ENCODE peak calls at places on chromosome 15, in eight cellular contexts. V is right lobe of liver, G is AG04449, S is small intestine, F is breast epithelium, L is mucosa of descending colon, Q is AG10803, J is neural progenitor cell. N is an unnamed sample.

GRCh38 chr15:89679221-89679620 is at the start of gene PLIN1:
- DNase-seq in V (no peak), G (no peak), S (no peak), F (no peak), L (no peak), Q (no peak), J (no peak), N (no peak)

GRCh38 chr15:88393719-88394519 is 73.3 kb downstream of the MRPL46 start:
- DNase-seq in V (no peak), G (no peak), S (no peak), F (no peak), L (no peak), Q (no peak), J (no peak), N (no peak)

GRCh38 chr15:82572986-82573385 is 32.7 kb upstream of the RPS17 start:
- DNase-seq in V (no peak), G (no peak), S (no peak), F (no peak), L (no peak), Q (no peak), J (no peak), N (no peak)

GRCh38 chr15:55721554-55722185 is 21.3 kb downstream of the PRTG start:
- DNase-seq in V (no peak), G (no peak), S (no peak), F (no peak), L (no peak), Q (no peak), J (no peak), N (no peak)

GRCh38 chr15:50358805-50359204 is 3.8 kb upstream of the GABPB1 start:
- DNase-seq in V (no peak), G (no peak), S (peak), F (no peak), L (no peak), Q (peak), J (peak), N (no peak)

GRCh38 chr15:89333011-89333860 is 1.4 kb downstream of the POLG start:
- DNase-seq in V (no peak), G (no peak), S (no peak), F (no peak), L (no peak), Q (no peak), J (no peak), N (peak)

GRCh38 chr15:33150516-33150915 is 44.0 kb downstream of the FMN1 start:
- DNase-seq in V (no peak), G (no peak), S (peak), F (no peak), L (no peak), Q (no peak), J (peak), N (no peak)

GRCh38 chr15:59401810-59402569 is 29.3 kb upstream of the MYO1E start:
- DNase-seq in V (no peak), G (no peak), S (no peak), F (no peak), L (no peak), Q (no peak), J (no peak), N (no peak)

GRCh38 chr15:80182611-80183210 is 29.9 kb downstream of the FAH start:
- DNase-seq in V (no peak), G (peak), S (no peak), F (no peak), L (no peak), Q (peak), J (no peak), N (no peak)

GRCh38 chr15:87461621-87462020 is 794.9 kb downstream of the NTRK3 start:
- DNase-seq in V (no peak), G (no peak), S (no peak), F (no peak), L (no peak), Q (peak), J (no peak), N (no peak)

GRCh38 chr15:70054884-70055387 is 42.8 kb downstream of the TLE3 start:
- DNase-seq in V (peak), G (no peak), S (no peak), F (peak), L (peak), Q (no peak), J (no peak), N (peak)

GRCh38 chr15:67928666-67929065 is 88.8 kb upstream of the RNU6-1 start:
- DNase-seq in V (no peak), G (no peak), S (no peak), F (no peak), L (no peak), Q (no peak), J (no peak), N (no peak)

GRCh38 chr15:76187151-76187550 is 124.1 kb downstream of the ETFA start:
- DNase-seq in V (no peak), G (no peak), S (no peak), F (no peak), L (no peak), Q (no peak), J (no peak), N (no peak)

GRCh38 chr15:64152507-64153387 is 1.2 kb downstream of the SNX22 start:
- DNase-seq in V (peak), G (no peak), S (no peak), F (no peak), L (peak), Q (no peak), J (no peak), N (no peak)

GRCh38 chr15:25060472-25060803 is 105.7 kb downstream of the SNRPN start:
- DNase-seq in V (peak), G (no peak), S (no peak), F (peak), L (no peak), Q (no peak), J (no peak), N (peak)

GRCh38 chr15:60704129-60704528 is 225.2 kb upstream of the ICE2 start:
- DNase-seq in V (no peak), G (no peak), S (peak), F (no peak), L (peak), Q (no peak), J (no peak), N (no peak)

DNA sequence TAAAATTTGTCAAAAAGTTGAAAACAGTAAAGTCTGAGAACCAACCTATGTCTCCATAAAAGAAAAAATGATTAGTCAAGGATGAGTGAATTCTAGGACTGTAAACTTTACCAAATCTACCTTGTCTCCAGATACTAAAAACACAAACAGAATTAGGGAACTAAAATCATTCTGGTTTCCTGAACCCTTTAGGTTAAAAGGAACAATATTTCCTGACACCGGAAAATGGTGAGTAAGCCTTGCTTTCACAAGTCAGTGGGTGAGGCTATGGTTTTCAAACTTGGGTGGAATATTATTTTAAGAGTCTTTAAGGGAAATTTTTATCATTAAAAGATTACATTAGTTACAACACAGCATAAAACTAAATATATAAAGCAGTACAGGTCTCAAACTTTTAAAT is 2.4 kb downstream of the SLC12A6 start:
- DNase-seq in V (no peak), G (no peak), S (no peak), F (no peak), L (no peak), Q (no peak), J (no peak), N (no peak)
- H3K4me3 ChIP-seq in V (peak), G (no peak), S (peak), F (no peak), L (no peak), Q (no peak), J (no peak), N (no peak)

GRCh38 chr15:83846847-83847246 is 192.9 kb downstream of the ADAMTSL3 start:
- DNase-seq in V (no peak), G (no peak), S (no peak), F (no peak), L (no peak), Q (peak), J (no peak), N (no peak)

GRCh38 chr15:83853232-83853631 is 199.3 kb downstream of the ADAMTSL3 start:
- DNase-seq in V (no peak), G (no peak), S (no peak), F (no peak), L (no peak), Q (no peak), J (no peak), N (no peak)

GRCh38 chr15:83848315-83849050 is 194.6 kb downstream of the ADAMTSL3 start:
- DNase-seq in V (no peak), G (peak), S (no peak), F (no peak), L (no peak), Q (peak), J (no peak), N (no peak)

GRCh38 chr15:83850846-83851245 is 196.9 kb downstream of the ADAMTSL3 start:
- DNase-seq in V (no peak), G (no peak), S (no peak), F (no peak), L (no peak), Q (no peak), J (no peak), N (no peak)

DNA sequence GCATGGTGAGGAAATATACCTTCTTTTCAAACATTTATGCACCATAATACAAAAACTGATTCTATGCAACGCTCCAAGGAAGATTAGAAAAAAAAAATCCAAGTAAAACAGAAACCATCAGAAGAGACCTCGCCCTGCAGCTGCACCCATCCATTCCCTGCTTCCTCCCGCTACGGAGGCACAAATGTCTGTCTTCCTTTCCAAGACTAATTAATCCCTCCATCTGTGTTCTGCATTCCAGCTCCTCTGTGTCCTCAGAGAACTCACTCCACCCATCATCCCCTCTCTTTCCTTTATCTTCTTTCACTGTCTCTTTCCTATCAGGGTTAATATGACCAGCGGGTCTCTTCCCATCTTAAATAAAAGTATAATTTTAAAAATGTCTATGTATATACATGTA is 196.1 kb downstream of the ADAMTSL3 start:
- DNase-seq in V (no peak), G (no peak), S (no peak), F (no peak), L (no peak), Q (no peak), J (peak), N (no peak)
- H3K4me3 ChIP-seq in V (no peak), G (no peak), S (no peak), F (no peak), L (no peak), Q (no peak), J (no peak), N (no peak)

DNA sequence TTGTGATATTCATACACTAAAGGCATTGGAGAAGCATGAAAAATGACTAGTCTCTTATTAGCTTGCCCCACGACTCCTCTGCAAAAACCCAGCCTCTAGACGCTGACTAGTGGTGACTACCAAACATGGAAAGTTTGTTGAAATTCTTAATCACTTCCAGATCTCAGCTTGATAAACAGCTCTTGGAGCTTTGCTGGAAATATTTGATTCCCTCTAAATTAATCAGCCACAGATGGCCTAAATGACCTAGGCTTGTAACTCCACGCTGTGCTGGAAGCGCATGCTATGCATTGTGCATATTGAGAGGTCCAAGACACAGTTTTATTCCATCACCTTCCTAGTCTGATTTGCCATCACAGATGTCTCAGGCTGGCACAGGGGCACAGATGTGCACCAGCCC is 244.7 kb upstream of the ST8SIA2 start:
- DNase-seq in V (no peak), G (no peak), S (no peak), F (no peak), L (no peak), Q (peak), J (no peak), N (no peak)
- H3K4me3 ChIP-seq in V (no peak), G (no peak), S (no peak), F (no peak), L (no peak), Q (no peak), J (no peak), N (no peak)

GRCh38 chr15:100309109-100309983 is 32.4 kb downstream of the ADAMTS17 start:
- DNase-seq in V (no peak), G (no peak), S (no peak), F (no peak), L (no peak), Q (no peak), J (no peak), N (no peak)

GRCh38 chr15:100309984-100310291 is 31.8 kb downstream of the ADAMTS17 start:
- DNase-seq in V (no peak), G (no peak), S (no peak), F (no peak), L (no peak), Q (no peak), J (no peak), N (no peak)

GRCh38 chr15:100310511-100310910 is 31.3 kb downstream of the ADAMTS17 start:
- DNase-seq in V (no peak), G (no peak), S (no peak), F (no peak), L (no peak), Q (no peak), J (peak), N (no peak)

GRCh38 chr15:100307241-100307855 is 34.4 kb downstream of the ADAMTS17 start:
- DNase-seq in V (no peak), G (no peak), S (no peak), F (no peak), L (no peak), Q (no peak), J (no peak), N (no peak)

DNA sequence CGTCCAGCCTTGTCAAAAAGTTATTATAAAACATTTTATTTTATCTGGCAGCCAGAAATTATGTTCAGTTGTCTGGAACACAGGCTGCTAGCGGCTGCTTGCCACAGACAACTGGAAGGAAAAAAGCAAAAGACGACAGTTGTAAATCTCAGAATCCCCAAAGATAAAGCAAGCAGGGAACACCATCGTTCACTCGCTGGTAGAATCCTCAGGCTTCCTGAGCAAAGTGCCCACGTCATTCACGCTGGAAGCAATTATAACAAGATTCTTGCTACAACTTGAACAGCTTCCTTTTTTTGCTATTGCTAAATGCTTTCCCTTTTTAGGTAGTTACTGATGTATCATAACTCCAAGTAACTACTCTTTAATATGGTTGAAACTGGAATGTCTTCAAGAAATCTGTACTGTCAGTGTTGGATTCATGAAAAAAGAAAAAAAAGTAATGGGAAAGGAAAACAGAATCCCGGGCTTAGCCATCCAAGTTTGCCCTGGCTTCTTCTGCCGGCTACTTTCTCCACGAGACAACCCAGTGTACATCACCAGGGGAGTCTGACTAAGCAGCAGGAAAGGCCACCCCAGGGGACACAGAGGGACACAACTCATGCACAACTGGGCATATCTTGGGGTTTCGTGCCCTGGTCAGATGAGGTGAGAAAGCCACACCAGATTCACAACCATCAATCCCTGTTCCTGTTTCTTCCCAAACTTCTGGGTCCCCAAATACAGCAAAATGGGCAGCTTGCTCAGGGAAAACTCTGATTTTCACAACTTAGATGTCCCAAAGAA is 33.4 kb downstream of the ADAMTS17 start:
- DNase-seq in V (no peak), G (no peak), S (no peak), F (no peak), L (no peak), Q (no peak), J (no peak), N (no peak)
- H3K4me3 ChIP-seq in V (no peak), G (no peak), S (no peak), F (no peak), L (no peak), Q (no peak), J (no peak), N (peak)

DNA sequence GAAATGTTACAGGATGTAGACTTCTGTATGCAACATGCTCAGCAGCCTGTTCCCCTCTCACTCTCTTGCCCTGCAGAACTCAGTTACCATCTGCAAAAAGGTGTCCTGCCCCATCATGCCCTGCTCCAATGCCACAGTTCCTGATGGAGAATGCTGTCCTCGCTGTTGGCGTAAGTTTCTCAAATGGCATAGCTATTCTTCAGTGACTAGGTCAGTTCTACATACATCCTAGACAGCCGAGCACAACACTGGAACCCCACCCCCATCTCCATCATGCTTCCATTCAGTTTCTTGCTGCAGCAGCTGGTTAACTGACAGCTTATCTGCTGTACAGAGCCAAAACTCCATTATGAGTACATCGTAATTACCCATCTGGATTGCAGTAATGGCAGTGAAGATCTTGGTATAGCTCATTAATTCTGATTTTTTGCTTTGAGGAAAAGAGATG is 4.5 kb downstream of the THBS1 start:
- DNase-seq in V (no peak), G (peak), S (no peak), F (no peak), L (no peak), Q (peak), J (no peak), N (no peak)
- H3K4me3 ChIP-seq in V (no peak), G (peak), S (no peak), F (peak), L (no peak), Q (peak), J (no peak), N (peak)

GRCh38 chr15:71329041-71329440 is 213.8 kb downstream of the THSD4 start:
- DNase-seq in V (no peak), G (no peak), S (peak), F (no peak), L (peak), Q (no peak), J (no peak), N (no peak)

GRCh38 chr15:71332605-71333004 is 217.3 kb downstream of the THSD4 start:
- DNase-seq in V (no peak), G (no peak), S (no peak), F (no peak), L (no peak), Q (peak), J (no peak), N (no peak)

GRCh38 chr15:71325461-71325860 is 210.2 kb downstream of the THSD4 start:
- DNase-seq in V (no peak), G (no peak), S (no peak), F (no peak), L (no peak), Q (peak), J (no peak), N (no peak)

GRCh38 chr15:71329509-71330260 is 214.4 kb downstream of the THSD4 start:
- DNase-seq in V (no peak), G (no peak), S (peak), F (no peak), L (peak), Q (peak), J (no peak), N (no peak)

GRCh38 chr15:71328453-71328852 is 213.2 kb downstream of the THSD4 start:
- DNase-seq in V (no peak), G (no peak), S (peak), F (no peak), L (no peak), Q (no peak), J (no peak), N (no peak)
- H3K4me3 ChIP-seq in V (no peak), G (no peak), S (no peak), F (no peak), L (no peak), Q (no peak), J (no peak), N (no peak)

GRCh38 chr15:73923156-73923487 is 3.1 kb upstream of the LOXL1 start:
- DNase-seq in V (no peak), G (no peak), S (no peak), F (no peak), L (no peak), Q (no peak), J (no peak), N (no peak)

GRCh38 chr15:73921257-73921890 is 4.9 kb upstream of the LOXL1 start:
- DNase-seq in V (no peak), G (no peak), S (no peak), F (no peak), L (no peak), Q (no peak), J (no peak), N (no peak)

GRCh38 chr15:73924258-73924921 is 1.9 kb upstream of the LOXL1 start:
- DNase-seq in V (peak), G (no peak), S (no peak), F (no peak), L (no peak), Q (peak), J (peak), N (no peak)

GRCh38 chr15:73922186-73923151 is 3.8 kb upstream of the LOXL1 start:
- DNase-seq in V (no peak), G (no peak), S (no peak), F (no peak), L (no peak), Q (peak), J (peak), N (no peak)

GRCh38 chr15:73923488-73924164 is 2.6 kb upstream of the LOXL1 start:
- DNase-seq in V (peak), G (no peak), S (no peak), F (no peak), L (no peak), Q (no peak), J (no peak), N (no peak)
- H3K4me3 ChIP-seq in V (no peak), G (peak), S (no peak), F (no peak), L (no peak), Q (no peak), J (no peak), N (no peak)

GRCh38 chr15:85545757-85546156 is 165.4 kb downstream of the AKAP13 start:
- DNase-seq in V (no peak), G (no peak), S (no peak), F (no peak), L (no peak), Q (no peak), J (no peak), N (no peak)
- H3K4me3 ChIP-seq in V (no peak), G (no peak), S (no peak), F (peak), L (no peak), Q (no peak), J (no peak), N (no peak)

N was measured in suprapubic skin.